ENCODE peak calls at places on chromosomes 2 and 18, in nine cellular contexts. One of them, this sample, is unnamed.

GRCh38 chr2:55200416-55200815 is 31.7 kb downstream of the CLHC1 start:
- DNase-seq in right lobe of liver: no peak
- DNase-seq in spleen: no peak
- DNase-seq in A549: no peak
- DNase-seq in suprapubic skin: no peak
- DNase-seq in GM12891: no peak
- DNase-seq in uterus: no peak
- DNase-seq in HCT116: no peak
- DNase-seq in tibial nerve: no peak
- DNase-seq in this sample: no peak

GRCh38 chr18:48544661-48545415 is 6.0 kb downstream of the CTIF start:
- DNase-seq in right lobe of liver: no peak
- DNase-seq in spleen: no peak
- DNase-seq in A549: no peak
- DNase-seq in suprapubic skin: peak
- DNase-seq in GM12891: no peak
- DNase-seq in uterus: no peak
- DNase-seq in HCT116: no peak
- DNase-seq in tibial nerve: no peak
- DNase-seq in this sample: peak

GRCh38 chr2:193695367-193695766 is 1500.6 kb upstream of the TMEFF2 start:
- DNase-seq in right lobe of liver: no peak
- DNase-seq in spleen: no peak
- DNase-seq in A549: peak
- DNase-seq in suprapubic skin: no peak
- DNase-seq in GM12891: no peak
- DNase-seq in uterus: no peak
- DNase-seq in HCT116: peak
- DNase-seq in tibial nerve: no peak
- DNase-seq in this sample: no peak

GRCh38 chr2:2681085-2681484 is 350.0 kb upstream of the MYT1L start:
- DNase-seq in right lobe of liver: no peak
- DNase-seq in spleen: no peak
- DNase-seq in A549: no peak
- DNase-seq in suprapubic skin: no peak
- DNase-seq in GM12891: no peak
- DNase-seq in uterus: no peak
- DNase-seq in HCT116: no peak
- DNase-seq in tibial nerve: no peak
- DNase-seq in this sample: no peak

GRCh38 chr18:22174341-22175148 is 5.2 kb downstream of the GATA6 start:
- DNase-seq in right lobe of liver: no peak
- DNase-seq in spleen: no peak
- DNase-seq in A549: no peak
- DNase-seq in suprapubic skin: no peak
- DNase-seq in GM12891: no peak
- DNase-seq in uterus: no peak
- DNase-seq in HCT116: no peak
- DNase-seq in tibial nerve: no peak
- DNase-seq in this sample: no peak

GRCh38 chr2:164910091-164910899 is 45.0 kb downstream of the SLC38A11 start:
- DNase-seq in right lobe of liver: no peak
- DNase-seq in spleen: no peak
- DNase-seq in A549: no peak
- DNase-seq in suprapubic skin: no peak
- DNase-seq in GM12891: no peak
- DNase-seq in uterus: no peak
- DNase-seq in HCT116: no peak
- DNase-seq in tibial nerve: no peak
- DNase-seq in this sample: no peak

GRCh38 chr2:62410015-62410453 is 96.0 kb downstream of the TMEM17 start:
- DNase-seq in right lobe of liver: no peak
- DNase-seq in spleen: no peak
- DNase-seq in A549: no peak
- DNase-seq in suprapubic skin: peak
- DNase-seq in GM12891: no peak
- DNase-seq in uterus: no peak
- DNase-seq in HCT116: no peak
- DNase-seq in tibial nerve: no peak
- DNase-seq in this sample: no peak

GRCh38 chr18:23504720-23505119 is 1.4 kb downstream of the RMC1 start:
- DNase-seq in right lobe of liver: no peak
- DNase-seq in spleen: no peak
- DNase-seq in A549: no peak
- DNase-seq in suprapubic skin: no peak
- DNase-seq in GM12891: no peak
- DNase-seq in uterus: no peak
- DNase-seq in HCT116: no peak
- DNase-seq in tibial nerve: no peak
- DNase-seq in this sample: no peak

GRCh38 chr2:27954771-27955384 is 64.3 kb downstream of the BABAM2 start:
- DNase-seq in right lobe of liver: no peak
- DNase-seq in spleen: no peak
- DNase-seq in A549: peak
- DNase-seq in suprapubic skin: no peak
- DNase-seq in GM12891: no peak
- DNase-seq in uterus: peak
- DNase-seq in HCT116: no peak
- DNase-seq in tibial nerve: peak
- DNase-seq in this sample: peak

GRCh38 chr2:149763358-149763757 is 175.8 kb upstream of the MMADHC start:
- DNase-seq in right lobe of liver: no peak
- DNase-seq in spleen: no peak
- DNase-seq in A549: no peak
- DNase-seq in suprapubic skin: no peak
- DNase-seq in GM12891: no peak
- DNase-seq in uterus: no peak
- DNase-seq in HCT116: no peak
- DNase-seq in tibial nerve: no peak
- DNase-seq in this sample: no peak

GRCh38 chr2:85547859-85548607 is 9.1 kb downstream of the MAT2A start:
- DNase-seq in right lobe of liver: no peak
- DNase-seq in spleen: no peak
- DNase-seq in A549: no peak
- DNase-seq in suprapubic skin: no peak
- DNase-seq in GM12891: no peak
- DNase-seq in uterus: no peak
- DNase-seq in HCT116: no peak
- DNase-seq in tibial nerve: no peak
- DNase-seq in this sample: no peak

GRCh38 chr2:163210430-163210918 is 371.9 kb upstream of the KCNH7 start:
- DNase-seq in right lobe of liver: no peak
- DNase-seq in spleen: no peak
- DNase-seq in A549: peak
- DNase-seq in suprapubic skin: no peak
- DNase-seq in GM12891: no peak
- DNase-seq in uterus: no peak
- DNase-seq in HCT116: no peak
- DNase-seq in tibial nerve: no peak
- DNase-seq in this sample: no peak

GRCh38 chr2:1923557-1923956 is 179.2 kb upstream of the PXDN start:
- DNase-seq in right lobe of liver: no peak
- DNase-seq in spleen: no peak
- DNase-seq in A549: no peak
- DNase-seq in suprapubic skin: no peak
- DNase-seq in GM12891: no peak
- DNase-seq in uterus: no peak
- DNase-seq in HCT116: no peak
- DNase-seq in tibial nerve: no peak
- DNase-seq in this sample: no peak

GRCh38 chr18:11905613-11906012 is 2.5 kb downstream of the MPPE1 start:
- DNase-seq in right lobe of liver: no peak
- DNase-seq in spleen: no peak
- DNase-seq in A549: no peak
- DNase-seq in suprapubic skin: no peak
- DNase-seq in GM12891: no peak
- DNase-seq in uterus: no peak
- DNase-seq in HCT116: no peak
- DNase-seq in tibial nerve: no peak
- DNase-seq in this sample: no peak

GRCh38 chr18:32160547-32160946 is 29.3 kb upstream of the MEP1B start:
- DNase-seq in right lobe of liver: no peak
- DNase-seq in spleen: no peak
- DNase-seq in A549: no peak
- DNase-seq in suprapubic skin: no peak
- DNase-seq in GM12891: no peak
- DNase-seq in uterus: no peak
- DNase-seq in HCT116: peak
- DNase-seq in tibial nerve: no peak
- DNase-seq in this sample: no peak

GRCh38 chr18:23311346-23312103 is 141.6 kb upstream of the RIOK3 start:
- DNase-seq in right lobe of liver: no peak
- DNase-seq in spleen: no peak
- DNase-seq in A549: no peak
- DNase-seq in suprapubic skin: no peak
- DNase-seq in GM12891: no peak
- DNase-seq in uterus: peak
- DNase-seq in HCT116: no peak
- DNase-seq in tibial nerve: peak
- DNase-seq in this sample: peak

GRCh38 chr18:44552706-44553105 is 128.0 kb upstream of the SETBP1 start:
- DNase-seq in right lobe of liver: no peak
- DNase-seq in spleen: no peak
- DNase-seq in A549: no peak
- DNase-seq in suprapubic skin: no peak
- DNase-seq in GM12891: no peak
- DNase-seq in uterus: no peak
- DNase-seq in HCT116: no peak
- DNase-seq in tibial nerve: no peak
- DNase-seq in this sample: no peak

GRCh38 chr2:171522804-171523338 is 597 bp downstream of the CYBRD1 start:
- DNase-seq in right lobe of liver: peak
- DNase-seq in spleen: peak
- DNase-seq in A549: no peak
- DNase-seq in suprapubic skin: no peak
- DNase-seq in GM12891: peak
- DNase-seq in uterus: peak
- DNase-seq in HCT116: no peak
- DNase-seq in tibial nerve: no peak
- DNase-seq in this sample: no peak

GRCh38 chr18:28176933-28177827 is at the start of gene CDH2:
- DNase-seq in right lobe of liver: peak
- DNase-seq in spleen: peak
- DNase-seq in A549: peak
- DNase-seq in suprapubic skin: no peak
- DNase-seq in GM12891: peak
- DNase-seq in uterus: peak
- DNase-seq in HCT116: no peak
- DNase-seq in tibial nerve: no peak
- DNase-seq in this sample: no peak
- TF ChIP-seq POLR2A in right lobe of liver: peak
- TF ChIP-seq POLR2A in spleen: no peak
- TF ChIP-seq POLR2A in A549: peak
- TF ChIP-seq POLR2A in suprapubic skin: no peak
- TF ChIP-seq POLR2A in GM12891: no peak
- TF ChIP-seq POLR2A in uterus: no peak
- TF ChIP-seq POLR2A in HCT116: no peak
- TF ChIP-seq POLR2A in tibial nerve: no peak
- TF ChIP-seq POLR2A in this sample: no peak

GRCh38 chr2:207662203-207662602 is 37.0 kb upstream of the METTL21A start:
- DNase-seq in right lobe of liver: no peak
- DNase-seq in spleen: no peak
- DNase-seq in A549: no peak
- DNase-seq in suprapubic skin: no peak
- DNase-seq in GM12891: no peak
- DNase-seq in uterus: no peak
- DNase-seq in HCT116: no peak
- DNase-seq in tibial nerve: no peak
- DNase-seq in this sample: no peak
- TF ChIP-seq POLR2A in right lobe of liver: no peak
- TF ChIP-seq POLR2A in spleen: peak
- TF ChIP-seq POLR2A in A549: no peak
- TF ChIP-seq POLR2A in suprapubic skin: no peak
- TF ChIP-seq POLR2A in GM12891: peak
- TF ChIP-seq POLR2A in uterus: no peak
- TF ChIP-seq POLR2A in HCT116: no peak
- TF ChIP-seq POLR2A in tibial nerve: no peak
- TF ChIP-seq POLR2A in this sample: no peak

GRCh38 chr2:60906395-60906794 is 25.0 kb downstream of the REL start:
- DNase-seq in right lobe of liver: no peak
- DNase-seq in spleen: no peak
- DNase-seq in A549: no peak
- DNase-seq in suprapubic skin: no peak
- DNase-seq in GM12891: no peak
- DNase-seq in uterus: no peak
- DNase-seq in HCT116: no peak
- DNase-seq in tibial nerve: no peak
- DNase-seq in this sample: no peak

DNA sequence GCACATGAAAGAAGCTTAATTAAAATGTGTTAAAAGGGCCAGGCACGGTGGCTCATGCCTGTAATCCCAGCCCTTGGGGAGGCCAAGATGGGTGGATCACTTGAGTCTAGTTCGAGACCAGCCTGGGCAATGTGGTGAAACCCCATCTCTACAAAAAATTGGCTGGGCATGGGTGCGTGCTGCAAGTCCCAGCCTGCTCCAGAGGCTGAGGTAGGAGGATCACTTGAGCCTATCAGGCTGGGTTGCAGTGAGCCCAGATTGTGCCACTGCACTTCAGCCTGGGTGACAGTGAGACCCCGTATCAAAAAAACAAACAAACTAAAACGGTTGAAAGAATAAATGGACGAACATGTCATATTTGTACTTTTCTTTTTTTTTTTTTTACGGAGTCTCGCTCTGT is 26.0 kb downstream of the REL start:
- DNase-seq in right lobe of liver: no peak
- DNase-seq in spleen: no peak
- DNase-seq in A549: no peak
- DNase-seq in suprapubic skin: no peak
- DNase-seq in GM12891: no peak
- DNase-seq in uterus: no peak
- DNase-seq in HCT116: no peak
- DNase-seq in tibial nerve: no peak
- DNase-seq in this sample: no peak
- TF ChIP-seq POLR2A in right lobe of liver: no peak
- TF ChIP-seq POLR2A in spleen: no peak
- TF ChIP-seq POLR2A in A549: no peak
- TF ChIP-seq POLR2A in suprapubic skin: no peak
- TF ChIP-seq POLR2A in GM12891: peak
- TF ChIP-seq POLR2A in uterus: no peak
- TF ChIP-seq POLR2A in HCT116: no peak
- TF ChIP-seq POLR2A in tibial nerve: no peak
- TF ChIP-seq POLR2A in this sample: no peak

DNA sequence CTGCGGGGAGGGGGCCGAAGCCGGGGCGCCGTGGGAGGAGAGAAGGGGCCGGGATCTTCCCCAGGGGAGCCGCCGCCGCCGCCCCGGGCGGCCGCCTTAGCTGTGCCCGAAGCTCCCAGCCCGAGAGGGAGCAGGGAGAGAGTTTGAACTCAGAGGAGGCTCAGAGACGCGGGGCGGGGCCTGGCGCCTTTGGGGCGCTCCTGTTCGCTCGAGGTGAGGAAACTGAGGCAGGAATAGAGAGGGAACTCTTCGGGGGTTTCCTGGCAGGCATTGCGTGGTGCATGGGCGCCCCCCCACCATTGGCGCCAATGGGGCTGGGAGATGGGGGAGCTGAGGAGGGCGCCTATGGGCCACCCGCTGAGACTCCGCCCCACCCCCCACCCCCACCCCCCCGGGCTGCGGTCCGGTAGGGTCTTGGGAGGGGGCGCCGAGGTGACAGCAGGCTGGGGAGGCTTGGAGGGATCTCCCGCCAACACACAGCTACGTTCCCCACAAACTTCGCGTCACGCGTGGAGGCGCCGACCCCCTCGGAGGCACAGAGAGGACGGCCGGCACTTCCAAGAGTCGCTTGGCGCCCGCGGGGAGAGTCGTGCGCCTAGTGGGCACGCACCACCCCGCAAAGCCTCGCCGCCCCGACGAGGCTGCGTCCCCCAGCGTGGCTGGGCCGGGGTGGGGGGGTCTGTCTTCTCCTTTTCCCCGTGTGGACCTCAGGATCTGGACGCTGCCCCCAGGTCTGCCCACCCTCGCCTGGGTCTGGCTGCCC is 680 bp downstream of the CTDSP1 start:
- DNase-seq in right lobe of liver: peak
- DNase-seq in spleen: peak
- DNase-seq in A549: no peak
- DNase-seq in suprapubic skin: peak
- DNase-seq in GM12891: peak
- DNase-seq in uterus: peak
- DNase-seq in HCT116: no peak
- DNase-seq in tibial nerve: no peak
- DNase-seq in this sample: no peak
- TF ChIP-seq POLR2A in right lobe of liver: peak
- TF ChIP-seq POLR2A in spleen: no peak
- TF ChIP-seq POLR2A in A549: no peak
- TF ChIP-seq POLR2A in suprapubic skin: no peak
- TF ChIP-seq POLR2A in GM12891: no peak
- TF ChIP-seq POLR2A in uterus: no peak
- TF ChIP-seq POLR2A in HCT116: no peak
- TF ChIP-seq POLR2A in tibial nerve: no peak
- TF ChIP-seq POLR2A in this sample: no peak

This sample was measured in lower leg skin.